ENCODE peak calls at places on chromosomes 4 and X, in six cellular contexts. Z, P, Q, L, Y and C are unnamed samples.

GRCh38 chr4:184824776-184825393 is 883 bp downstream of the ACSL1 start:
- DNase-seq in P (no peak), L (peak), Y (peak), Z (no peak), Q (peak), C (peak)

GRCh38 chrX:18290200-18290599 is 64.3 kb downstream of the SCML2 start:
- DNase-seq in Z (no peak), P (no peak), L (no peak), Q (no peak), Y (no peak), C (no peak)

GRCh38 chrX:2311483-2311882 is 189.3 kb downstream of the DHRSX start:
- DNase-seq in Y (no peak), P (no peak), L (no peak), Q (no peak), Z (no peak), C (no peak)

GRCh38 chrX:77446840-77447239 is 349 bp upstream of the FGF16 start:
- DNase-seq in P (no peak), Z (no peak), Q (no peak), Y (no peak), L (no peak), C (no peak)

GRCh38 chr4:107931775-107932321 is 499 bp downstream of the CYP2U1 start:
- DNase-seq in L (peak), Q (no peak), Y (peak), P (no peak), Z (peak), C (peak)

GRCh38 chr4:8391972-8392371 is 48.6 kb downstream of the ACOX3 start:
- DNase-seq in Y (peak), L (peak), Z (no peak), P (no peak), Q (peak), C (no peak)

GRCh38 chr4:122212880-122213279 is 60.7 kb downstream of the BLTP1 start:
- DNase-seq in P (no peak), Y (no peak), L (no peak), Q (no peak), Z (no peak), C (no peak)

GRCh38 chrX:76026751-76027150 is 146.1 kb upstream of the PBDC1 start:
- DNase-seq in Q (no peak), P (no peak), Z (no peak), Y (no peak), L (no peak), C (no peak)

GRCh38 chrX:10042055-10042454 is 74.9 kb downstream of the CLDN34 start:
- DNase-seq in Z (no peak), Y (no peak), P (no peak), Q (no peak), L (no peak), C (no peak)

GRCh38 chr4:146335763-146336412 is 121.5 kb downstream of the REELD1 start:
- DNase-seq in Z (no peak), L (no peak), P (no peak), Q (no peak), Y (no peak), C (no peak)

GRCh38 chr4:78781086-78781630 is 5.0 kb downstream of the BMP2K start:
- DNase-seq in Z (no peak), Y (no peak), L (no peak), P (no peak), Q (no peak), C (no peak)

GRCh38 chr4:61411241-61411640 is 211.1 kb downstream of the ADGRL3 start:
- DNase-seq in Q (no peak), Y (no peak), Z (no peak), L (no peak), P (no peak), C (no peak)

GRCh38 chrX:123173833-123174232 is 10.2 kb upstream of the GRIA3 start:
- DNase-seq in P (no peak), Z (no peak), Y (no peak), L (no peak), Q (no peak), C (no peak)

GRCh38 chrX:17547658-17548057 is 172.7 kb downstream of the NHS start:
- DNase-seq in P (no peak), L (no peak), Z (no peak), Q (peak), Y (no peak), C (no peak)

GRCh38 chrX:29225670-29226069 is 638.4 kb downstream of the IL1RAPL1 start:
- DNase-seq in P (no peak), Y (no peak), Q (no peak), Z (no peak), L (no peak), C (no peak)

GRCh38 chrX:108736509-108737479 is at the start of gene IRS4:
- DNase-seq in Z (no peak), L (peak), P (no peak), Y (peak), Q (no peak), C (no peak)